ENCODE peak calls at places on chromosome 22, in four cellular contexts. V, D, Z and U are unnamed samples.

GRCh38 chr22:31089101-31090100 is 8.3 kb downstream of the SMTN start:
- DNase-seq in V (no peak), D (no peak), Z (peak; percentile 37), U (peak; percentile 46)

GRCh38 chr22:37267128-37267587 is 15.2 kb upstream of the CYTH4 start:
- DNase-seq in V (peak; percentile 74), D (no peak), Z (no peak), U (peak; percentile 80)

GRCh38 chr22:49735411-49736311 is 92.0 kb downstream of the BRD1 start:
- DNase-seq in V (no peak), D (no peak), Z (no peak), U (peak; percentile 17)

GRCh38 chr22:50027639-50028537 is 15.3 kb upstream of the IL17REL start:
- DNase-seq in V (no peak), D (no peak), Z (no peak), U (peak; percentile 35)

GRCh38 chr22:37337204-37337943 is 55.1 kb downstream of the CYTH4 start:
- DNase-seq in V (no peak), D (no peak), Z (no peak), U (no peak)

GRCh38 chr22:36197065-36197440 is 4.6 kb downstream of the APOL4 start:
- DNase-seq in V (no peak), D (no peak), Z (no peak), U (no peak)

GRCh38 chr22:36404436-36404835 is 16.7 kb upstream of the MYH9 start:
- DNase-seq in V (no peak), D (no peak), Z (no peak), U (no peak)

GRCh38 chr22:28142361-28142801 is 223.3 kb upstream of the PITPNB start:
- DNase-seq in V (no peak), D (no peak), Z (no peak), U (no peak)

GRCh38 chr22:37739000-37739399 is 42.2 kb downstream of the TRIOBP start:
- DNase-seq in V (no peak), D (no peak), Z (no peak), U (no peak)

GRCh38 chr22:16932577-16932976 is 75.4 kb downstream of the GAB4 start:
- DNase-seq in V (no peak), D (no peak), Z (no peak), U (no peak)

GRCh38 chr22:17266261-17266971 is 47.2 kb upstream of the ADA2 start:
- DNase-seq in V (peak; percentile 22), D (no peak), Z (no peak), U (peak; percentile 19)

GRCh38 chr22:32764330-32765116 is 37.0 kb upstream of the TIMP3 start:
- DNase-seq in V (no peak), D (no peak), Z (no peak), U (no peak)

GRCh38 chr22:47371263-47372090 is 609.0 kb downstream of the TBC1D22A start:
- DNase-seq in V (no peak), D (no peak), Z (no peak), U (no peak)

GRCh38 chr22:30390974-30391691 is 3.9 kb upstream of the RNF215 start:
- DNase-seq in V (peak; percentile 73), D (peak; percentile 14), Z (peak; percentile 62), U (peak; percentile 81)

GRCh38 chr22:40067639-40068038 is 72.9 kb downstream of the FAM83F start:
- DNase-seq in V (no peak), D (no peak), Z (no peak), U (no peak)

GRCh38 chr22:20421507-20421874 is 16.1 kb downstream of the SCARF2 start:
- DNase-seq in V (no peak), D (no peak), Z (no peak), U (no peak)

GRCh38 chr22:36160499-36160942 is at the start of gene APOL3:
- DNase-seq in V (peak; percentile 49), D (no peak), Z (no peak), U (peak; percentile 57)

GRCh38 chr22:38148252-38148651 is 33.4 kb downstream of the PLA2G6 start:
- DNase-seq in V (no peak), D (no peak), Z (no peak), U (no peak)

GRCh38 chr22:39349967-39350802 is at the start of gene SYNGR1:
- DNase-seq in V (no peak), D (no peak), Z (no peak), U (no peak)

GRCh38 chr22:42934338-42934737 is 77.3 kb upstream of the ARFGAP3 start:
- DNase-seq in V (no peak), D (no peak), Z (no peak), U (no peak)

GRCh38 chr22:39820266-39820665 is 73.3 kb downstream of the ENTHD1 start:
- DNase-seq in V (no peak), D (no peak), Z (no peak), U (no peak)

GRCh38 chr22:29382575-29383328 is 5.6 kb downstream of the AP1B1 start:
- DNase-seq in V (no peak), D (no peak), Z (no peak), U (no peak)

GRCh38 chr22:20526628-20527355 is 19.4 kb downstream of the MED15 start:
- DNase-seq in V (no peak), D (no peak), Z (no peak), U (no peak)

GRCh38 chr22:33867118-33867863 is 53.0 kb downstream of the LARGE1 start:
- DNase-seq in V (no peak), D (no peak), Z (no peak), U (no peak)

GRCh38 chr22:46108564-46109473 is 41.5 kb upstream of the PPARA start:
- DNase-seq in V (no peak), D (no peak), Z (no peak), U (no peak)

GRCh38 chr22:17191163-17191562 is 28.1 kb downstream of the ADA2 start:
- DNase-seq in V (no peak), D (no peak), Z (no peak), U (no peak)

GRCh38 chr22:28025333-28025732 is 106.3 kb upstream of the PITPNB start:
- DNase-seq in V (no peak), D (no peak), Z (no peak), U (peak; percentile 10)

GRCh38 chr22:50260801-50261614 is 475 bp downstream of the MAPK12 start:
- DNase-seq in V (no peak), D (no peak), Z (no peak), U (no peak)

GRCh38 chr22:38397189-38398097 is 57.6 kb downstream of the KCNJ4 start:
- DNase-seq in V (no peak), D (no peak), Z (no peak), U (peak; percentile 38)

GRCh38 chr22:19419464-19420178 is 11.9 kb downstream of the HIRA start:
- DNase-seq in V (peak; percentile 42), D (no peak), Z (no peak), U (peak; percentile 67)

GRCh38 chr22:31086703-31087330 is 5.7 kb downstream of the SMTN start:
- DNase-seq in V (no peak), D (no peak), Z (no peak), U (no peak)

GRCh38 chr22:50694766-50695420 is 22.3 kb downstream of the SHANK3 start:
- DNase-seq in V (no peak), D (no peak), Z (no peak), U (no peak)

GRCh38 chr22:29944339-29944738 is 61.4 kb downstream of the MTMR3 start:
- DNase-seq in V (no peak), D (no peak), Z (no peak), U (no peak)

GRCh38 chr22:49632199-49633009 is 195.3 kb downstream of the BRD1 start:
- DNase-seq in V (no peak), D (no peak), Z (no peak), U (no peak)

GRCh38 chr22:46671824-46672432 is 51.7 kb downstream of the GRAMD4 start:
- DNase-seq in V (no peak), D (no peak), Z (no peak), U (no peak)

GRCh38 chr22:20584029-20584871 is 76.8 kb downstream of the MED15 start:
- DNase-seq in V (no peak), D (no peak), Z (no peak), U (no peak)